ENCODE peak calls at places on chromosomes 2 and 18, in four cellular contexts. M is HepG2, O is GM12878, J is H1. F is an unnamed sample.

GRCh38 chr18:56641714-56642331 is 3.4 kb upstream of the TXNL1 start:
- DNase-seq in M (peak), O (no peak), J (no peak), F (no peak)

GRCh38 chr18:62880034-62880433 is 164.7 kb downstream of the PHLPP1 start:
- DNase-seq in J (no peak), M (no peak), O (no peak), F (no peak)

GRCh38 chr2:205297368-205297767 is 384.9 kb upstream of the NRP2 start:
- DNase-seq in M (no peak), O (no peak), J (no peak), F (no peak)

GRCh38 chr2:105324732-105325131 is 4.8 kb downstream of the TGFBRAP1 start:
- DNase-seq in O (no peak), J (no peak), M (no peak), F (no peak)

GRCh38 chr2:197113221-197113831 is 186.8 kb upstream of the PGAP1 start:
- DNase-seq in J (no peak), O (no peak), M (peak), F (peak)

GRCh38 chr2:5392658-5393057 is 299.5 kb upstream of the SOX11 start:
- DNase-seq in O (no peak), J (no peak), M (no peak), F (no peak)

GRCh38 chr2:136645458-136645857 is 119.9 kb upstream of the THSD7B start:
- DNase-seq in M (no peak), O (no peak), J (no peak), F (no peak)

GRCh38 chr2:3532941-3533340 is 13.6 kb upstream of the ADI1 start:
- DNase-seq in O (no peak), J (no peak), M (no peak), F (no peak)

GRCh38 chr2:232628466-232629200 is 4.8 kb upstream of the EFHD1 start:
- DNase-seq in J (no peak), O (no peak), M (no peak), F (no peak)

GRCh38 chr2:49914281-49914680 is 760.0 kb upstream of the FSHR start:
- DNase-seq in M (no peak), J (peak), O (no peak), F (no peak)

GRCh38 chr2:134489732-134490384 is 228.9 kb downstream of the TMEM163 start:
- DNase-seq in J (no peak), M (no peak), O (no peak), F (no peak)

GRCh38 chr2:235611756-235612155 is 117.9 kb downstream of the AGAP1 start:
- DNase-seq in O (no peak), J (no peak), M (no peak), F (no peak)
- TF ChIP-seq HDAC6 in O (no peak), J (no peak), M (no peak), F (no peak)

GRCh38 chr2:177553176-177553909 is 160.8 kb downstream of the AGPS start:
- DNase-seq in O (no peak), M (no peak), J (no peak), F (peak)

GRCh38 chr2:177554365-177554764 is 161.8 kb downstream of the AGPS start:
- DNase-seq in J (no peak), O (no peak), M (no peak), F (peak)

GRCh38 chr2:177550264-177551200 is 158.0 kb downstream of the AGPS start:
- DNase-seq in J (no peak), M (no peak), O (no peak), F (no peak)

GRCh38 chr2:177552414-177553175 is 160.0 kb downstream of the AGPS start:
- DNase-seq in O (peak), J (peak), M (peak), F (peak)

GRCh38 chr2:177551989-177552413 is 159.4 kb downstream of the AGPS start:
- DNase-seq in M (no peak), O (no peak), J (no peak), F (peak)
- TF ChIP-seq RAD21 in M (no peak), O (no peak), J (no peak), F (no peak)

GRCh38 chr18:49814147-49814499 is 790 bp upstream of the ACAA2 start:
- DNase-seq in O (no peak), J (no peak), M (peak), F (peak)

GRCh38 chr18:49813321-49814146 is at the start of gene ACAA2:
- DNase-seq in M (peak), O (peak), J (no peak), F (peak)

GRCh38 chr18:49811151-49811938 is 2.0 kb downstream of the ACAA2 start:
- DNase-seq in J (no peak), M (no peak), O (no peak), F (no peak)

GRCh38 chr18:49812321-49813070 is 837 bp downstream of the ACAA2 start:
- DNase-seq in M (no peak), J (no peak), O (no peak), F (no peak)

DNA sequence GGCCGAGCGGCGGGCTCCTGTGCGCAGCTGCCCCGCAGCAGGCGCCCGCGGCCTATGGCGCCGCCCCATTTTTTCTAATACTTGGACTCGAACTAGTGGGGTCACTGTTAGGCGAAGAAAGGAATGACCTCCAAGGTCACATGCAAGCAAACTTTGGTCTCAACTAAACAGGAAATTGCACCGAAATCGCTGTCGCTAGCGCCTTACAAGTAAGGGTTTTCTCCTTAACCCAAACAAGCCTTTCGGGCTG is 337 bp downstream of the ACAA2 start:
- DNase-seq in O (no peak), M (peak), J (no peak), F (peak)
- TF ChIP-seq HDAC6 in O (no peak), M (no peak), J (no peak), F (no peak)

DNA sequence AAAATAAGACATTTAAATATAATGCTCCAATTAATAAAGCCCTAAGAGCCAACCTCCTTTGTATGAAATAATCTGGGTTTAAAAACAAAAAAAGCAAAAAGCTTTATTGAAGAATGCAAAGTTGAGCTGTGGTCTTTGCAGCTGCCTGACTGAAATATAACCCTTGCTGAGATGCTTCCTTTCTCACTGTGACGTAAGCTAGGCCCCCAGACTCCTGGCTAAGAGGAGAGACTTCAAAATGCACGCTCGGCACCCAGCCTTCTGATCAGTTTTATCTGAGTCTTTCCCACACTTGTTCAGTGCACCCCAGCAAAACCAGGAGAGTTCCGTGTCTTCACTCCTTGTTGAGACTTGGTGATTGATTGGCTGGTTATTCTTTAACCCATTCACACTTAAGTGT is 115.3 kb downstream of the BCL11A start:
- DNase-seq in J (no peak), O (no peak), M (no peak), F (no peak)
- TF ChIP-seq RAD21 in J (no peak), O (no peak), M (no peak), F (no peak)

GRCh38 chr18:59929621-59930295 is 30.0 kb downstream of the PMAIP1 start:
- DNase-seq in J (no peak), M (no peak), O (no peak), F (no peak)
- TF ChIP-seq HDAC6 in J (no peak), M (no peak), O (no peak), F (no peak)

DNA sequence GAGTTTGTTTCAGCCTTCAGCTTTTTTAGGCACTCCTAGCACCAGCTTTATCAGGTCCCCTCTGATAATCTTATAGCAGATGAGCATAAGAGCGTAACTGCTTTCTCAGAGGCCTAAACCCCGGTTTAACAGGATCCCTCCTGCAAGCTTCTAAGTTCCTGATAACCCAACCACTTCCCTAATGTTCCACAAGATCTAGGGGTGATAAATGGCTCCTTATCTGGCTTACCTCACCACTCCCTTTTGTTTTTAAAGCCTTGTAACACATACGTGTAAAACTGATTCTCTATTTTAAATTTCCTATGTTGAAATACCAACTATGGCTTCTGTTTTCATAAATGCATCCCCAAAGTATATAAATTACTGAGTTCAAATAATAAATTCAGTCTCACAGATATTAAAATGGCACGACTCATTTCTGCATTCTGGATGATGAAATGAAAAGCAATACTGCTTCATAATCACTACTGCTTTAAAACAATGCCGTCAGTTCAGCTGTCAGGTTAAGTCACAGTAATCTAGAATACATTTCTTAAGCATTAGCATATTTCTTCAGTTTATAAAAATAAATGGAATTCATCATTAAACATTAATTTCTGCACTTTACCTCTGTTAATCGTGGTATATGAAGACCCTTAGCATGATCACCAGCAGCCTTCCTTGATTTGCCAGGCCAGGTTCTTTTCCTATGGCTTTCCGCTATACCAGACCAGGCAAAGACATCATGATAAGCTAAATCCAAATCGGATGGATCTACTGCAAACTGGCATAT is 126.3 kb downstream of the C2orf74 start:
- DNase-seq in O (no peak), J (no peak), M (no peak), F (peak)
- TF ChIP-seq RAD21 in O (no peak), J (no peak), M (no peak), F (peak)

GRCh38 chr2:19806591-19806990 is 95.2 kb downstream of the TTC32 start:
- DNase-seq in M (no peak), J (no peak), O (no peak), F (no peak)
- TF ChIP-seq HDAC6 in M (no peak), J (no peak), O (no peak), F (no peak)

DNA sequence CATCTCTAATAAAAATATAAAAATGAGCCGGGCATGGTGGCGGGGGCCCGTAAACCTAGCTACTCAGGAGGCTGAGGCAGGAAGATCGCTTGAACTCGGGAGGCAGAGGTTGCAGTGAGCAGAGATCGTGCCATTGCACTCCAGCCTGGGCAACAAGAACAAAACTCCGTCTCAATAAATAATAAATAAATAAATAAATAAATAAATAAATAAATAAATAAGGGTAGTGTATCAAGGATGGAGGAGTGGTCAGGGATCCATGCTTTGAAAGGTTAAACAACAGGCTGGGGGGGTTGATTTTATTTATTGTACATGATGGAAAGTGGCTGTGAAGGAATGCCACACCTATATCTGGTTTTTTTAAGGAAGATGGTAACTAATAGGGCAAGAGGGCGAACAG is 63.2 kb downstream of the AP1S3 start:
- DNase-seq in J (no peak), O (no peak), M (no peak), F (no peak)
- TF ChIP-seq RAD21 in J (no peak), O (no peak), M (no peak), F (no peak)

F was measured in K562.